ENCODE peak calls at places on chromosome 18, in five cellular contexts. C, E, H, N and R are unnamed samples.

GRCh38 chr18:75220786-75221355 is 10.3 kb downstream of the TSHZ1 start:
- DNase-seq in E (no peak), N (no peak), C (no peak), H (no peak), R (no peak)

GRCh38 chr18:42306208-42306980 is 351.4 kb downstream of the PIK3C3 start:
- DNase-seq in E (no peak), N (no peak), H (no peak), C (no peak), R (no peak)

GRCh38 chr18:58996131-58996632 is 131.5 kb downstream of the ZNF532 start:
- DNase-seq in E (peak; percentile 82), N (no peak), C (peak; percentile 45), H (peak; percentile 92), R (peak; percentile 69)

GRCh38 chr18:79441261-79441819 is 45.6 kb downstream of the NFATC1 start:
- DNase-seq in N (no peak), E (no peak), H (no peak), C (no peak), R (no peak)

GRCh38 chr18:38940863-38941531 is 1375.4 kb upstream of the CELF4 start:
- DNase-seq in N (peak; percentile 40), H (no peak), E (no peak), C (no peak), R (no peak)

GRCh38 chr18:4077204-4077603 is 377.9 kb downstream of the DLGAP1 start:
- DNase-seq in C (no peak), N (no peak), E (no peak), H (no peak), R (no peak)

GRCh38 chr18:79948719-79949411 is 2.6 kb downstream of the SLC66A2 start:
- DNase-seq in N (no peak), H (no peak), E (no peak), C (no peak), R (no peak)

GRCh38 chr18:31857516-31858106 is 85.3 kb downstream of the TRAPPC8 start:
- DNase-seq in N (no peak), H (no peak), E (no peak), C (no peak), R (no peak)